ENCODE peak calls at places on chromosome 5, in nine cellular contexts. One of them, this sample, is unnamed.
A peak's percentile ranks its signal among the peaks of the same experiment; 100 is the strongest.

GRCh38 chr5:38755171-38755570 is 90.6 kb upstream of the OSMR start:
- DNase-seq in cardiac muscle cell: no peak
- DNase-seq in MM.1S: no peak
- DNase-seq in H1: no peak
- DNase-seq in neural progenitor cell: no peak
- DNase-seq in dorsolateral prefrontal cortex: no peak
- DNase-seq in GM20000: no peak
- DNase-seq in AG09309: peak; percentile 28
- DNase-seq in OCI-LY7: no peak
- DNase-seq in this sample: no peak

GRCh38 chr5:125341436-125341835 is 595.0 kb upstream of the ZNF608 start:
- DNase-seq in cardiac muscle cell: no peak
- DNase-seq in MM.1S: no peak
- DNase-seq in H1: no peak
- DNase-seq in neural progenitor cell: no peak
- DNase-seq in dorsolateral prefrontal cortex: no peak
- DNase-seq in GM20000: no peak
- DNase-seq in AG09309: no peak
- DNase-seq in OCI-LY7: no peak
- DNase-seq in this sample: no peak

GRCh38 chr5:124660229-124661093 is 86.0 kb downstream of the ZNF608 start:
- DNase-seq in cardiac muscle cell: no peak
- DNase-seq in MM.1S: no peak
- DNase-seq in H1: no peak
- DNase-seq in neural progenitor cell: peak; percentile 22
- DNase-seq in dorsolateral prefrontal cortex: no peak
- DNase-seq in GM20000: no peak
- DNase-seq in AG09309: no peak
- DNase-seq in OCI-LY7: no peak
- DNase-seq in this sample: no peak

GRCh38 chr5:124644138-124644537 is 102.3 kb downstream of the ZNF608 start:
- DNase-seq in cardiac muscle cell: no peak
- DNase-seq in MM.1S: no peak
- DNase-seq in H1: peak; percentile 35
- DNase-seq in neural progenitor cell: no peak
- DNase-seq in dorsolateral prefrontal cortex: no peak
- DNase-seq in GM20000: no peak
- DNase-seq in AG09309: no peak
- DNase-seq in OCI-LY7: no peak
- DNase-seq in this sample: no peak

GRCh38 chr5:179421156-179421895 is 76.1 kb upstream of the ADAMTS2 start:
- DNase-seq in cardiac muscle cell: peak; percentile 29
- DNase-seq in MM.1S: no peak
- DNase-seq in H1: no peak
- DNase-seq in neural progenitor cell: no peak
- DNase-seq in dorsolateral prefrontal cortex: no peak
- DNase-seq in GM20000: no peak
- DNase-seq in AG09309: no peak
- DNase-seq in OCI-LY7: no peak
- DNase-seq in this sample: no peak

GRCh38 chr5:149452007-149452664 is 73.0 kb upstream of the IL17B start:
- DNase-seq in cardiac muscle cell: peak; percentile 83
- DNase-seq in MM.1S: no peak
- DNase-seq in H1: no peak
- DNase-seq in neural progenitor cell: peak; percentile 57
- DNase-seq in dorsolateral prefrontal cortex: no peak
- DNase-seq in GM20000: no peak
- DNase-seq in AG09309: no peak
- DNase-seq in OCI-LY7: peak; percentile 32
- DNase-seq in this sample: no peak

GRCh38 chr5:141508440-141508807 is 19.5 kb downstream of the PCDHGC5 start:
- DNase-seq in cardiac muscle cell: no peak
- DNase-seq in MM.1S: no peak
- DNase-seq in H1: no peak
- DNase-seq in neural progenitor cell: no peak
- DNase-seq in dorsolateral prefrontal cortex: no peak
- DNase-seq in GM20000: no peak
- DNase-seq in AG09309: no peak
- DNase-seq in OCI-LY7: peak; percentile 50
- DNase-seq in this sample: no peak

GRCh38 chr5:173855162-173855994 is 32.8 kb upstream of the CPEB4 start:
- DNase-seq in cardiac muscle cell: peak; percentile 15
- DNase-seq in MM.1S: no peak
- DNase-seq in H1: no peak
- DNase-seq in neural progenitor cell: no peak
- DNase-seq in dorsolateral prefrontal cortex: no peak
- DNase-seq in GM20000: no peak
- DNase-seq in AG09309: no peak
- DNase-seq in OCI-LY7: no peak
- DNase-seq in this sample: no peak

GRCh38 chr5:68033961-68034581 is 181.5 kb upstream of the PIK3R1 start:
- DNase-seq in cardiac muscle cell: peak; percentile 69
- DNase-seq in MM.1S: no peak
- DNase-seq in H1: no peak
- DNase-seq in neural progenitor cell: no peak
- DNase-seq in dorsolateral prefrontal cortex: no peak
- DNase-seq in GM20000: no peak
- DNase-seq in AG09309: no peak
- DNase-seq in OCI-LY7: no peak
- DNase-seq in this sample: no peak

GRCh38 chr5:39131210-39132127 is 57.3 kb upstream of the RICTOR start:
- DNase-seq in cardiac muscle cell: no peak
- DNase-seq in MM.1S: no peak
- DNase-seq in H1: no peak
- DNase-seq in neural progenitor cell: no peak
- DNase-seq in dorsolateral prefrontal cortex: no peak
- DNase-seq in GM20000: no peak
- DNase-seq in AG09309: no peak
- DNase-seq in OCI-LY7: no peak
- DNase-seq in this sample: no peak

GRCh38 chr5:178467261-178468195 is 122.7 kb downstream of the COL23A1 start:
- DNase-seq in cardiac muscle cell: no peak
- DNase-seq in MM.1S: no peak
- DNase-seq in H1: no peak
- DNase-seq in neural progenitor cell: no peak
- DNase-seq in dorsolateral prefrontal cortex: no peak
- DNase-seq in GM20000: no peak
- DNase-seq in AG09309: no peak
- DNase-seq in OCI-LY7: no peak
- DNase-seq in this sample: no peak

GRCh38 chr5:179112469-179113142 is 52.4 kb downstream of the ZNF354C start:
- DNase-seq in cardiac muscle cell: no peak
- DNase-seq in MM.1S: no peak
- DNase-seq in H1: no peak
- DNase-seq in neural progenitor cell: no peak
- DNase-seq in dorsolateral prefrontal cortex: no peak
- DNase-seq in GM20000: peak; percentile 4
- DNase-seq in AG09309: no peak
- DNase-seq in OCI-LY7: no peak
- DNase-seq in this sample: no peak

GRCh38 chr5:164306662-164307061 is 801.2 kb downstream of the MAT2B start:
- DNase-seq in cardiac muscle cell: no peak
- DNase-seq in MM.1S: no peak
- DNase-seq in H1: no peak
- DNase-seq in neural progenitor cell: no peak
- DNase-seq in dorsolateral prefrontal cortex: no peak
- DNase-seq in GM20000: no peak
- DNase-seq in AG09309: no peak
- DNase-seq in OCI-LY7: no peak
- DNase-seq in this sample: no peak

GRCh38 chr5:154614125-154614524 is 136.1 kb upstream of the HAND1 start:
- DNase-seq in cardiac muscle cell: no peak
- DNase-seq in MM.1S: no peak
- DNase-seq in H1: no peak
- DNase-seq in neural progenitor cell: no peak
- DNase-seq in dorsolateral prefrontal cortex: no peak
- DNase-seq in GM20000: no peak
- DNase-seq in AG09309: no peak
- DNase-seq in OCI-LY7: no peak
- DNase-seq in this sample: no peak

GRCh38 chr5:124935060-124935459 is 188.6 kb upstream of the ZNF608 start:
- DNase-seq in cardiac muscle cell: no peak
- DNase-seq in MM.1S: peak; percentile 91
- DNase-seq in H1: no peak
- DNase-seq in neural progenitor cell: no peak
- DNase-seq in dorsolateral prefrontal cortex: no peak
- DNase-seq in GM20000: peak; percentile 35
- DNase-seq in AG09309: no peak
- DNase-seq in OCI-LY7: peak; percentile 82
- DNase-seq in this sample: peak; percentile 49

GRCh38 chr5:146778261-146778660 is 100.3 kb downstream of the PPP2R2B start:
- DNase-seq in cardiac muscle cell: no peak
- DNase-seq in MM.1S: no peak
- DNase-seq in H1: no peak
- DNase-seq in neural progenitor cell: no peak
- DNase-seq in dorsolateral prefrontal cortex: no peak
- DNase-seq in GM20000: no peak
- DNase-seq in AG09309: no peak
- DNase-seq in OCI-LY7: no peak
- DNase-seq in this sample: no peak

GRCh38 chr5:5470933-5471332 is 48.5 kb downstream of the ICE1 start:
- DNase-seq in cardiac muscle cell: no peak
- DNase-seq in MM.1S: no peak
- DNase-seq in H1: no peak
- DNase-seq in neural progenitor cell: no peak
- DNase-seq in dorsolateral prefrontal cortex: no peak
- DNase-seq in GM20000: no peak
- DNase-seq in AG09309: no peak
- DNase-seq in OCI-LY7: no peak
- DNase-seq in this sample: no peak

GRCh38 chr5:177493795-177494355 is 3.5 kb downstream of the PDLIM7 start:
- DNase-seq in cardiac muscle cell: no peak
- DNase-seq in MM.1S: no peak
- DNase-seq in H1: no peak
- DNase-seq in neural progenitor cell: no peak
- DNase-seq in dorsolateral prefrontal cortex: no peak
- DNase-seq in GM20000: no peak
- DNase-seq in AG09309: no peak
- DNase-seq in OCI-LY7: no peak
- DNase-seq in this sample: no peak

GRCh38 chr5:41527201-41527779 is 16.9 kb upstream of the PLCXD3 start:
- DNase-seq in cardiac muscle cell: peak; percentile 71
- DNase-seq in MM.1S: no peak
- DNase-seq in H1: no peak
- DNase-seq in neural progenitor cell: no peak
- DNase-seq in dorsolateral prefrontal cortex: no peak
- DNase-seq in GM20000: no peak
- DNase-seq in AG09309: peak; percentile 90
- DNase-seq in OCI-LY7: no peak
- DNase-seq in this sample: no peak

DNA sequence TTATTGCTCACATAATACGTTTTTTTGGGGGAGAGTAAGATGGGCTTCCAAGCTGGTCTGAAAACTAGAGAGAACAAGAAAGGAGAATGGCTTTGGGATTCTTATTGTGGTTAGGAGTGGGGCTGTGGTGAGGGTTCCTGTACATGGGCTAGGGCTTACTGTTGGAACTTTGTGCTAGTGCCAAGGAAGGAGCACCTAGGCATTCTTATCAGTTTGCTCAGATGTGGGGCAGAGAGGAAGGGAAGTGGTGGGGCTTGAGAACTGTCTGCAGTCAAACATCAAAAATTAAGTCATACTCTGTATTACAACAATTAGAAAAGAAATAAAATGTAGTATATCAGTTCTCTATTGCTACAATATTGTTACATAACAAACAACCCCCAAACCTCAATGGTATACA is 4.0 kb upstream of the THBS4 start:
- DNase-seq in cardiac muscle cell: no peak
- DNase-seq in MM.1S: no peak
- DNase-seq in H1: no peak
- DNase-seq in neural progenitor cell: no peak
- DNase-seq in dorsolateral prefrontal cortex: no peak
- DNase-seq in GM20000: no peak
- DNase-seq in AG09309: no peak
- DNase-seq in OCI-LY7: no peak
- DNase-seq in this sample: no peak
- TF ChIP-seq CTCF in cardiac muscle cell: no peak
- TF ChIP-seq CTCF in MM.1S: no peak
- TF ChIP-seq CTCF in H1: no peak
- TF ChIP-seq CTCF in neural progenitor cell: no peak
- TF ChIP-seq CTCF in dorsolateral prefrontal cortex: no peak
- TF ChIP-seq CTCF in GM20000: no peak
- TF ChIP-seq CTCF in AG09309: no peak
- TF ChIP-seq CTCF in OCI-LY7: no peak
- TF ChIP-seq CTCF in this sample: no peak

DNA sequence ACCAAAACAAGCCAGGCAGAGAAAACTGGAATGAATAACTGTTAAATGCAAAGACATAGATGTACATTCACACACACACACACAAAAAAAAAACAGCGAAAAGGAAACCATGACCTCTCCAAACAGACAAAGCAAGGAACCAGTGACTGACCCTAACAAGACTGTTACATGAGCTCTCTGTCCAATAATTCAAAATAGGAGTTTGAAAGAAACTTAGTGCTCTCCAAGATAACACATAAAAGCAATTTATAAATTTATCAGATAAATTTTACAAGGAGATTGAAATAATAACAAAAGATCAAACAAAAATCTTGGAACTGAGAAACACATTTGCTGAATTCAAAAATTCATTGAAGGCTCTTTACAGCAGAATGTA is 423.5 kb upstream of the RGMB start:
- DNase-seq in cardiac muscle cell: no peak
- DNase-seq in MM.1S: no peak
- DNase-seq in H1: no peak
- DNase-seq in neural progenitor cell: no peak
- DNase-seq in dorsolateral prefrontal cortex: no peak
- DNase-seq in GM20000: no peak
- DNase-seq in AG09309: no peak
- DNase-seq in OCI-LY7: no peak
- DNase-seq in this sample: no peak
- TF ChIP-seq CTCF in cardiac muscle cell: no peak
- TF ChIP-seq CTCF in MM.1S: no peak
- TF ChIP-seq CTCF in H1: no peak
- TF ChIP-seq CTCF in neural progenitor cell: no peak
- TF ChIP-seq CTCF in dorsolateral prefrontal cortex: no peak
- TF ChIP-seq CTCF in GM20000: no peak
- TF ChIP-seq CTCF in AG09309: no peak
- TF ChIP-seq CTCF in OCI-LY7: no peak
- TF ChIP-seq CTCF in this sample: no peak

GRCh38 chr5:131164931-131165727 is at the start of gene HINT1:
- DNase-seq in cardiac muscle cell: peak; percentile 95
- DNase-seq in MM.1S: peak; percentile 95
- DNase-seq in H1: peak; percentile 93
- DNase-seq in neural progenitor cell: peak; percentile 98
- DNase-seq in dorsolateral prefrontal cortex: peak; percentile 71
- DNase-seq in GM20000: peak; percentile 97
- DNase-seq in AG09309: peak; percentile 51
- DNase-seq in OCI-LY7: peak; percentile 97
- DNase-seq in this sample: peak; percentile 96
- TF ChIP-seq CTCF in cardiac muscle cell: peak; percentile 23
- TF ChIP-seq CTCF in MM.1S: no peak
- TF ChIP-seq CTCF in H1: no peak
- TF ChIP-seq CTCF in neural progenitor cell: peak; percentile 4
- TF ChIP-seq CTCF in dorsolateral prefrontal cortex: peak; percentile 45
- TF ChIP-seq CTCF in GM20000: peak; percentile 7
- TF ChIP-seq CTCF in AG09309: no peak
- TF ChIP-seq CTCF in OCI-LY7: peak; percentile 29
- TF ChIP-seq CTCF in this sample: peak; percentile 33

GRCh38 chr5:159345336-159345735 is 15.0 kb upstream of the IL12B start:
- DNase-seq in cardiac muscle cell: no peak
- DNase-seq in MM.1S: peak; percentile 90
- DNase-seq in H1: no peak
- DNase-seq in neural progenitor cell: no peak
- DNase-seq in dorsolateral prefrontal cortex: no peak
- DNase-seq in GM20000: no peak
- DNase-seq in AG09309: no peak
- DNase-seq in OCI-LY7: no peak
- DNase-seq in this sample: no peak
- TF ChIP-seq CTCF in cardiac muscle cell: no peak
- TF ChIP-seq CTCF in MM.1S: no peak
- TF ChIP-seq CTCF in H1: no peak
- TF ChIP-seq CTCF in neural progenitor cell: no peak
- TF ChIP-seq CTCF in dorsolateral prefrontal cortex: no peak
- TF ChIP-seq CTCF in GM20000: no peak
- TF ChIP-seq CTCF in AG09309: no peak
- TF ChIP-seq CTCF in OCI-LY7: no peak
- TF ChIP-seq CTCF in this sample: no peak

This sample was measured in GM13976.